ENCODE peak calls at places on chromosomes 2 and 18, in seven cellular contexts. One of them, this sample, is unnamed.

GRCh38 chr2:66595556-66595955 is 160.6 kb downstream of the MEIS1 start:
- DNase-seq in prostate gland: no peak
- DNase-seq in psoas muscle: no peak
- DNase-seq in ecto neural progenitor cell: no peak
- DNase-seq in left colon: no peak
- DNase-seq in Right ventricle myocardium superior: no peak
- DNase-seq in effector memory CD8-positive, alpha-beta T cell: no peak
- DNase-seq in this sample: no peak

GRCh38 chr2:208326016-208326415 is 60.0 kb downstream of the PIKFYVE start:
- DNase-seq in prostate gland: no peak
- DNase-seq in psoas muscle: no peak
- DNase-seq in ecto neural progenitor cell: no peak
- DNase-seq in left colon: no peak
- DNase-seq in Right ventricle myocardium superior: no peak
- DNase-seq in effector memory CD8-positive, alpha-beta T cell: no peak
- DNase-seq in this sample: no peak

GRCh38 chr18:35525795-35526475 is 28.2 kb upstream of the INO80C start:
- DNase-seq in prostate gland: no peak
- DNase-seq in psoas muscle: no peak
- DNase-seq in ecto neural progenitor cell: no peak
- DNase-seq in left colon: no peak
- DNase-seq in Right ventricle myocardium superior: no peak
- DNase-seq in effector memory CD8-positive, alpha-beta T cell: peak
- DNase-seq in this sample: no peak

GRCh38 chr2:42128731-42129486 is 40.2 kb upstream of the EML4 start:
- DNase-seq in prostate gland: peak
- DNase-seq in psoas muscle: no peak
- DNase-seq in ecto neural progenitor cell: no peak
- DNase-seq in left colon: no peak
- DNase-seq in Right ventricle myocardium superior: no peak
- DNase-seq in effector memory CD8-positive, alpha-beta T cell: no peak
- DNase-seq in this sample: no peak

GRCh38 chr2:237181844-237182243 is 96.2 kb downstream of the COPS8 start:
- DNase-seq in prostate gland: no peak
- DNase-seq in psoas muscle: no peak
- DNase-seq in ecto neural progenitor cell: no peak
- DNase-seq in left colon: no peak
- DNase-seq in Right ventricle myocardium superior: no peak
- DNase-seq in effector memory CD8-positive, alpha-beta T cell: no peak
- DNase-seq in this sample: no peak

GRCh38 chr2:120770641-120771040 is 35.0 kb downstream of the GLI2 start:
- DNase-seq in prostate gland: no peak
- DNase-seq in psoas muscle: no peak
- DNase-seq in ecto neural progenitor cell: no peak
- DNase-seq in left colon: no peak
- DNase-seq in Right ventricle myocardium superior: peak
- DNase-seq in effector memory CD8-positive, alpha-beta T cell: no peak
- DNase-seq in this sample: no peak

GRCh38 chr2:47011696-47012095 is 96.1 kb upstream of the MCFD2 start:
- DNase-seq in prostate gland: no peak
- DNase-seq in psoas muscle: no peak
- DNase-seq in ecto neural progenitor cell: no peak
- DNase-seq in left colon: no peak
- DNase-seq in Right ventricle myocardium superior: no peak
- DNase-seq in effector memory CD8-positive, alpha-beta T cell: no peak
- DNase-seq in this sample: no peak

GRCh38 chr2:84441036-84441435 is 18.0 kb downstream of the SUCLG1 start:
- DNase-seq in prostate gland: no peak
- DNase-seq in psoas muscle: no peak
- DNase-seq in ecto neural progenitor cell: no peak
- DNase-seq in left colon: no peak
- DNase-seq in Right ventricle myocardium superior: no peak
- DNase-seq in effector memory CD8-positive, alpha-beta T cell: no peak
- DNase-seq in this sample: no peak

GRCh38 chr2:171483793-171484192 is 38.5 kb upstream of the CYBRD1 start:
- DNase-seq in prostate gland: no peak
- DNase-seq in psoas muscle: no peak
- DNase-seq in ecto neural progenitor cell: no peak
- DNase-seq in left colon: no peak
- DNase-seq in Right ventricle myocardium superior: no peak
- DNase-seq in effector memory CD8-positive, alpha-beta T cell: no peak
- DNase-seq in this sample: no peak

GRCh38 chr2:58606799-58607198 is 365.7 kb upstream of the FANCL start:
- DNase-seq in prostate gland: no peak
- DNase-seq in psoas muscle: no peak
- DNase-seq in ecto neural progenitor cell: no peak
- DNase-seq in left colon: no peak
- DNase-seq in Right ventricle myocardium superior: no peak
- DNase-seq in effector memory CD8-positive, alpha-beta T cell: no peak
- DNase-seq in this sample: no peak

GRCh38 chr2:72350852-72351251 is 203.2 kb upstream of the CYP26B1 start:
- DNase-seq in prostate gland: no peak
- DNase-seq in psoas muscle: no peak
- DNase-seq in ecto neural progenitor cell: no peak
- DNase-seq in left colon: no peak
- DNase-seq in Right ventricle myocardium superior: no peak
- DNase-seq in effector memory CD8-positive, alpha-beta T cell: no peak
- DNase-seq in this sample: no peak

GRCh38 chr18:6785001-6785400 is 55.5 kb downstream of the ARHGAP28 start:
- DNase-seq in prostate gland: no peak
- DNase-seq in psoas muscle: no peak
- DNase-seq in ecto neural progenitor cell: no peak
- DNase-seq in left colon: no peak
- DNase-seq in Right ventricle myocardium superior: no peak
- DNase-seq in effector memory CD8-positive, alpha-beta T cell: no peak
- DNase-seq in this sample: no peak

GRCh38 chr2:28544405-28544914 is 48.6 kb downstream of the PLB1 start:
- DNase-seq in prostate gland: no peak
- DNase-seq in psoas muscle: no peak
- DNase-seq in ecto neural progenitor cell: peak
- DNase-seq in left colon: peak
- DNase-seq in Right ventricle myocardium superior: no peak
- DNase-seq in effector memory CD8-positive, alpha-beta T cell: peak
- DNase-seq in this sample: peak

GRCh38 chr18:74376523-74376922 is 60.9 kb downstream of the C18orf63 start:
- DNase-seq in prostate gland: no peak
- DNase-seq in psoas muscle: no peak
- DNase-seq in ecto neural progenitor cell: peak
- DNase-seq in left colon: no peak
- DNase-seq in Right ventricle myocardium superior: no peak
- DNase-seq in effector memory CD8-positive, alpha-beta T cell: no peak
- DNase-seq in this sample: no peak